ENCODE peak calls at places on chromosome 5, in five cellular contexts. L, B, W, J and K are unnamed samples.

GRCh38 chr5:8628521-8628920 is 759.6 kb downstream of the MTRR start:
- DNase-seq in W (no peak), J (no peak), B (peak; percentile 92), L (peak; percentile 99), K (no peak)

GRCh38 chr5:7321724-7322123 is 74.2 kb upstream of the ADCY2 start:
- DNase-seq in L (no peak), J (no peak), B (no peak), W (peak; percentile 49), K (peak; percentile 36)

GRCh38 chr5:83179966-83180365 is 102.6 kb downstream of the XRCC4 start:
- DNase-seq in J (no peak), L (no peak), B (no peak), W (no peak), K (peak; percentile 26)

GRCh38 chr5:136329791-136330190 is 35.6 kb downstream of the TRPC7 start:
- DNase-seq in L (no peak), B (no peak), J (no peak), W (no peak), K (no peak)

GRCh38 chr5:34656700-34657549 is 797 bp downstream of the RAI14 start:
- DNase-seq in B (no peak), L (peak; percentile 55), W (no peak), J (no peak), K (peak; percentile 33)

GRCh38 chr5:123785160-123786001 is 273.4 kb downstream of the CSNK1G3 start:
- DNase-seq in W (no peak), B (peak; percentile 76), J (no peak), L (peak; percentile 82), K (peak; percentile 70)

GRCh38 chr5:122435738-122436137 is 123.7 kb downstream of the SNCAIP start:
- DNase-seq in J (no peak), B (no peak), W (no peak), L (no peak), K (no peak)

GRCh38 chr5:1476181-1476966 is 31.1 kb upstream of the SLC6A3 start:
- DNase-seq in W (no peak), B (no peak), L (no peak), J (no peak), K (no peak)

GRCh38 chr5:181119105-181119504 is 11.9 kb downstream of the OR2V1 start:
- DNase-seq in J (no peak), L (no peak), B (no peak), W (no peak), K (no peak)

GRCh38 chr5:135501965-135502364 is 33.8 kb downstream of the NEUROG1 start:
- DNase-seq in B (no peak), W (no peak), L (peak; percentile 88), J (no peak), K (no peak)

GRCh38 chr5:132300572-132301340 is 6.6 kb downstream of the SLC22A4 start:
- DNase-seq in W (no peak), B (no peak), J (no peak), L (no peak), K (no peak)

GRCh38 chr5:122608222-122608621 is 166.7 kb upstream of the SNX2 start:
- DNase-seq in J (no peak), L (no peak), W (no peak), B (no peak), K (no peak)

GRCh38 chr5:174626521-174626920 is 97.9 kb upstream of the MSX2 start:
- DNase-seq in W (no peak), J (no peak), L (no peak), B (no peak), K (no peak)

GRCh38 chr5:153753645-153754432 is 263.4 kb downstream of the GRIA1 start:
- DNase-seq in W (no peak), J (no peak), L (no peak), B (no peak), K (no peak)

GRCh38 chr5:131394128-131394527 is 130.3 kb downstream of the CDC42SE2 start:
- DNase-seq in B (no peak), J (peak; percentile 93), L (no peak), W (peak; percentile 72), K (no peak)

GRCh38 chr5:447501-447900 is 4.5 kb downstream of the EXOC3 start:
- DNase-seq in W (no peak), L (no peak), B (no peak), J (no peak), K (no peak)

GRCh38 chr5:4873656-4874055 is 266.5 kb upstream of the ADAMTS16 start:
- DNase-seq in W (peak; percentile 23), L (no peak), J (no peak), B (no peak), K (no peak)

GRCh38 chr5:50501510-50502209 is 60.6 kb upstream of the EMB start:
- DNase-seq in W (no peak), J (peak; percentile 73), B (no peak), L (no peak), K (no peak)

GRCh38 chr5:74206571-74207550 is 433.7 kb downstream of the ENC1 start:
- DNase-seq in W (peak; percentile 57), J (no peak), B (peak; percentile 85), L (peak; percentile 99), K (peak; percentile 93)

GRCh38 chr5:124461857-124462423 is 284.5 kb downstream of the ZNF608 start:
- DNase-seq in B (peak; percentile 23), L (peak; percentile 96), W (no peak), J (no peak), K (no peak)

GRCh38 chr5:96083361-96083881 is 121.8 kb upstream of the ELL2 start:
- DNase-seq in L (no peak), B (no peak), J (peak; percentile 47), W (no peak), K (no peak)

GRCh38 chr5:148838357-148838756 is 11.9 kb downstream of the ADRB2 start:
- DNase-seq in L (no peak), J (no peak), B (no peak), W (no peak), K (no peak)

GRCh38 chr5:149959406-149960236 is 937 bp upstream of the SLC26A2 start:
- DNase-seq in J (peak; percentile 80), B (peak; percentile 40), L (peak; percentile 6), W (peak; percentile 84), K (peak; percentile 60)

GRCh38 chr5:124981901-124982300 is 235.5 kb upstream of the ZNF608 start:
- DNase-seq in J (no peak), W (peak; percentile 74), L (no peak), B (no peak), K (no peak)

GRCh38 chr5:41871866-41872265 is 1.6 kb upstream of the OXCT1 start:
- DNase-seq in J (no peak), L (no peak), B (no peak), W (no peak), K (peak; percentile 24)

GRCh38 chr5:65769539-65769938 is 47.5 kb downstream of the NLN start:
- DNase-seq in W (peak; percentile 81), J (peak; percentile 51), L (no peak), B (no peak), K (peak; percentile 87)

GRCh38 chr5:439181-439580 is 3.8 kb upstream of the EXOC3 start:
- DNase-seq in W (no peak), B (no peak), J (no peak), L (no peak), K (no peak)

GRCh38 chr5:181024245-181025029 is 15.6 kb upstream of the BTNL9 start:
- DNase-seq in B (no peak), L (no peak), W (no peak), J (no peak), K (no peak)

GRCh38 chr5:166046956-166047355 is 2244.5 kb upstream of the WWC1 start:
- DNase-seq in J (no peak), B (no peak), L (no peak), W (no peak), K (no peak)

GRCh38 chr5:127833999-127834953 is 131.1 kb downstream of the CCDC192 start:
- DNase-seq in L (peak; percentile 69), J (no peak), B (no peak), W (no peak), K (no peak)

GRCh38 chr5:159175547-159175946 is 33.8 kb downstream of the RNF145 start:
- DNase-seq in J (peak; percentile 74), B (no peak), L (no peak), W (no peak), K (peak; percentile 54)

GRCh38 chr5:149044453-149045117 is 18.3 kb downstream of the SH3TC2 start:
- DNase-seq in J (no peak), B (no peak), W (no peak), L (no peak), K (no peak)

GRCh38 chr5:64767959-64768357 is 533 bp downstream of the SREK1IP1 start:
- DNase-seq in L (no peak), J (peak; percentile 48), B (peak; percentile 1), W (no peak), K (peak; percentile 26)

GRCh38 chr5:172771439-172772111 is 580 bp upstream of the DUSP1 start:
- DNase-seq in J (peak; percentile 44), W (no peak), B (peak; percentile 25), L (peak; percentile 56), K (peak; percentile 65)

GRCh38 chr5:174425271-174425963 is 299.0 kb upstream of the MSX2 start:
- DNase-seq in J (no peak), B (peak; percentile 13), L (peak; percentile 27), W (no peak), K (no peak)